ENCODE peak calls at places on chromosomes 6 and 20, in eight cellular contexts. One of them, this sample, is unnamed.

GRCh38 chr20:56440346-56441007 is 27.9 kb upstream of the RTF2 start:
- DNase-seq in progenitor cell of endocrine pancreas: no peak
- DNase-seq in HFF-Myc: no peak
- DNase-seq in Peyer's patch: peak
- DNase-seq in upper lobe of right lung: no peak
- DNase-seq in pancreas: no peak
- DNase-seq in adrenal gland: no peak
- DNase-seq in stimulated activated naive B cell treated with anti-CD40 and anti-IgM and Interleukin-4, amounts not matched to agents 10 μg/mL and 1 μg/mL and 100 μg/mL, for 72 hours: peak
- DNase-seq in this sample: peak

GRCh38 chr6:21098744-21099143 is 494.8 kb upstream of the SOX4 start:
- DNase-seq in progenitor cell of endocrine pancreas: no peak
- DNase-seq in HFF-Myc: no peak
- DNase-seq in Peyer's patch: no peak
- DNase-seq in upper lobe of right lung: no peak
- DNase-seq in pancreas: no peak
- DNase-seq in adrenal gland: no peak
- DNase-seq in stimulated activated naive B cell treated with anti-CD40 and anti-IgM and Interleukin-4, amounts not matched to agents 10 μg/mL and 1 μg/mL and 100 μg/mL, for 72 hours: no peak
- DNase-seq in this sample: no peak

GRCh38 chr6:77034161-77034560 is 429.1 kb downstream of the HTR1B start:
- DNase-seq in progenitor cell of endocrine pancreas: no peak
- DNase-seq in HFF-Myc: no peak
- DNase-seq in Peyer's patch: no peak
- DNase-seq in upper lobe of right lung: no peak
- DNase-seq in pancreas: no peak
- DNase-seq in adrenal gland: no peak
- DNase-seq in stimulated activated naive B cell treated with anti-CD40 and anti-IgM and Interleukin-4, amounts not matched to agents 10 μg/mL and 1 μg/mL and 100 μg/mL, for 72 hours: no peak
- DNase-seq in this sample: no peak

GRCh38 chr6:128070406-128070805 is 169.5 kb upstream of the THEMIS start:
- DNase-seq in progenitor cell of endocrine pancreas: no peak
- DNase-seq in HFF-Myc: no peak
- DNase-seq in Peyer's patch: no peak
- DNase-seq in upper lobe of right lung: no peak
- DNase-seq in pancreas: no peak
- DNase-seq in adrenal gland: no peak
- DNase-seq in stimulated activated naive B cell treated with anti-CD40 and anti-IgM and Interleukin-4, amounts not matched to agents 10 μg/mL and 1 μg/mL and 100 μg/mL, for 72 hours: no peak
- DNase-seq in this sample: no peak

GRCh38 chr20:37542281-37542680 is 14.6 kb upstream of the BLCAP start:
- DNase-seq in progenitor cell of endocrine pancreas: no peak
- DNase-seq in HFF-Myc: no peak
- DNase-seq in Peyer's patch: peak
- DNase-seq in upper lobe of right lung: no peak
- DNase-seq in pancreas: no peak
- DNase-seq in adrenal gland: no peak
- DNase-seq in stimulated activated naive B cell treated with anti-CD40 and anti-IgM and Interleukin-4, amounts not matched to agents 10 μg/mL and 1 μg/mL and 100 μg/mL, for 72 hours: no peak
- DNase-seq in this sample: no peak

GRCh38 chr6:44237813-44238433 is 9.0 kb upstream of the HSP90AB1 start:
- DNase-seq in progenitor cell of endocrine pancreas: peak
- DNase-seq in HFF-Myc: no peak
- DNase-seq in Peyer's patch: peak
- DNase-seq in upper lobe of right lung: peak
- DNase-seq in pancreas: peak
- DNase-seq in adrenal gland: peak
- DNase-seq in stimulated activated naive B cell treated with anti-CD40 and anti-IgM and Interleukin-4, amounts not matched to agents 10 μg/mL and 1 μg/mL and 100 μg/mL, for 72 hours: peak
- DNase-seq in this sample: peak

GRCh38 chr6:20564777-20565176 is 30.5 kb downstream of the CDKAL1 start:
- DNase-seq in progenitor cell of endocrine pancreas: no peak
- DNase-seq in HFF-Myc: no peak
- DNase-seq in Peyer's patch: no peak
- DNase-seq in upper lobe of right lung: no peak
- DNase-seq in pancreas: no peak
- DNase-seq in adrenal gland: no peak
- DNase-seq in stimulated activated naive B cell treated with anti-CD40 and anti-IgM and Interleukin-4, amounts not matched to agents 10 μg/mL and 1 μg/mL and 100 μg/mL, for 72 hours: no peak
- DNase-seq in this sample: no peak

GRCh38 chr6:149499066-149499465 is 14.3 kb upstream of the ZC3H12D start:
- DNase-seq in progenitor cell of endocrine pancreas: no peak
- DNase-seq in HFF-Myc: peak
- DNase-seq in Peyer's patch: no peak
- DNase-seq in upper lobe of right lung: no peak
- DNase-seq in pancreas: no peak
- DNase-seq in adrenal gland: no peak
- DNase-seq in stimulated activated naive B cell treated with anti-CD40 and anti-IgM and Interleukin-4, amounts not matched to agents 10 μg/mL and 1 μg/mL and 100 μg/mL, for 72 hours: no peak
- DNase-seq in this sample: no peak

GRCh38 chr20:8790442-8791074 is 278.3 kb upstream of the PLCB4 start:
- DNase-seq in progenitor cell of endocrine pancreas: peak
- DNase-seq in HFF-Myc: no peak
- DNase-seq in Peyer's patch: peak
- DNase-seq in upper lobe of right lung: no peak
- DNase-seq in pancreas: no peak
- DNase-seq in adrenal gland: no peak
- DNase-seq in stimulated activated naive B cell treated with anti-CD40 and anti-IgM and Interleukin-4, amounts not matched to agents 10 μg/mL and 1 μg/mL and 100 μg/mL, for 72 hours: peak
- DNase-seq in this sample: no peak

GRCh38 chr20:62470459-62470858 is 5.3 kb downstream of the GATA5 start:
- DNase-seq in progenitor cell of endocrine pancreas: no peak
- DNase-seq in HFF-Myc: no peak
- DNase-seq in Peyer's patch: no peak
- DNase-seq in upper lobe of right lung: no peak
- DNase-seq in pancreas: no peak
- DNase-seq in adrenal gland: no peak
- DNase-seq in stimulated activated naive B cell treated with anti-CD40 and anti-IgM and Interleukin-4, amounts not matched to agents 10 μg/mL and 1 μg/mL and 100 μg/mL, for 72 hours: no peak
- DNase-seq in this sample: no peak

GRCh38 chr6:4085329-4085695 is 6.4 kb upstream of the FAM217A start:
- DNase-seq in progenitor cell of endocrine pancreas: no peak
- DNase-seq in HFF-Myc: no peak
- DNase-seq in Peyer's patch: no peak
- DNase-seq in upper lobe of right lung: no peak
- DNase-seq in pancreas: no peak
- DNase-seq in adrenal gland: no peak
- DNase-seq in stimulated activated naive B cell treated with anti-CD40 and anti-IgM and Interleukin-4, amounts not matched to agents 10 μg/mL and 1 μg/mL and 100 μg/mL, for 72 hours: no peak
- DNase-seq in this sample: no peak

GRCh38 chr6:109491207-109491938 is 8.4 kb upstream of the ZBTB24 start:
- DNase-seq in progenitor cell of endocrine pancreas: no peak
- DNase-seq in HFF-Myc: no peak
- DNase-seq in Peyer's patch: no peak
- DNase-seq in upper lobe of right lung: no peak
- DNase-seq in pancreas: no peak
- DNase-seq in adrenal gland: no peak
- DNase-seq in stimulated activated naive B cell treated with anti-CD40 and anti-IgM and Interleukin-4, amounts not matched to agents 10 μg/mL and 1 μg/mL and 100 μg/mL, for 72 hours: no peak
- DNase-seq in this sample: peak

GRCh38 chr6:143726015-143726647 is 48.4 kb downstream of the PHACTR2 start:
- DNase-seq in progenitor cell of endocrine pancreas: no peak
- DNase-seq in HFF-Myc: no peak
- DNase-seq in Peyer's patch: no peak
- DNase-seq in upper lobe of right lung: no peak
- DNase-seq in pancreas: no peak
- DNase-seq in adrenal gland: no peak
- DNase-seq in stimulated activated naive B cell treated with anti-CD40 and anti-IgM and Interleukin-4, amounts not matched to agents 10 μg/mL and 1 μg/mL and 100 μg/mL, for 72 hours: no peak
- DNase-seq in this sample: no peak

GRCh38 chr6:147774856-147775255 is 266.4 kb downstream of the SAMD5 start:
- DNase-seq in progenitor cell of endocrine pancreas: no peak
- DNase-seq in HFF-Myc: no peak
- DNase-seq in Peyer's patch: no peak
- DNase-seq in upper lobe of right lung: no peak
- DNase-seq in pancreas: no peak
- DNase-seq in adrenal gland: no peak
- DNase-seq in stimulated activated naive B cell treated with anti-CD40 and anti-IgM and Interleukin-4, amounts not matched to agents 10 μg/mL and 1 μg/mL and 100 μg/mL, for 72 hours: no peak
- DNase-seq in this sample: no peak

GRCh38 chr6:84554069-84554468 is 210.3 kb downstream of the TBX18 start:
- DNase-seq in progenitor cell of endocrine pancreas: no peak
- DNase-seq in HFF-Myc: no peak
- DNase-seq in Peyer's patch: no peak
- DNase-seq in upper lobe of right lung: no peak
- DNase-seq in pancreas: no peak
- DNase-seq in adrenal gland: no peak
- DNase-seq in stimulated activated naive B cell treated with anti-CD40 and anti-IgM and Interleukin-4, amounts not matched to agents 10 μg/mL and 1 μg/mL and 100 μg/mL, for 72 hours: no peak
- DNase-seq in this sample: no peak

GRCh38 chr6:69180361-69181067 is 545.4 kb downstream of the ADGRB3 start:
- DNase-seq in progenitor cell of endocrine pancreas: no peak
- DNase-seq in HFF-Myc: no peak
- DNase-seq in Peyer's patch: no peak
- DNase-seq in upper lobe of right lung: no peak
- DNase-seq in pancreas: no peak
- DNase-seq in adrenal gland: no peak
- DNase-seq in stimulated activated naive B cell treated with anti-CD40 and anti-IgM and Interleukin-4, amounts not matched to agents 10 μg/mL and 1 μg/mL and 100 μg/mL, for 72 hours: no peak
- DNase-seq in this sample: no peak

GRCh38 chr6:50264995-50265571 is 215.4 kb upstream of the DEFB112 start:
- DNase-seq in progenitor cell of endocrine pancreas: no peak
- DNase-seq in HFF-Myc: no peak
- DNase-seq in Peyer's patch: no peak
- DNase-seq in upper lobe of right lung: no peak
- DNase-seq in pancreas: no peak
- DNase-seq in adrenal gland: peak
- DNase-seq in stimulated activated naive B cell treated with anti-CD40 and anti-IgM and Interleukin-4, amounts not matched to agents 10 μg/mL and 1 μg/mL and 100 μg/mL, for 72 hours: no peak
- DNase-seq in this sample: no peak

GRCh38 chr6:87197547-87197946 is 42.2 kb downstream of the ZNF292 start:
- DNase-seq in progenitor cell of endocrine pancreas: no peak
- DNase-seq in HFF-Myc: no peak
- DNase-seq in Peyer's patch: no peak
- DNase-seq in upper lobe of right lung: no peak
- DNase-seq in pancreas: no peak
- DNase-seq in adrenal gland: no peak
- DNase-seq in stimulated activated naive B cell treated with anti-CD40 and anti-IgM and Interleukin-4, amounts not matched to agents 10 μg/mL and 1 μg/mL and 100 μg/mL, for 72 hours: no peak
- DNase-seq in this sample: no peak

GRCh38 chr6:116397960-116398359 is 27.2 kb downstream of the DSE start:
- DNase-seq in progenitor cell of endocrine pancreas: no peak
- DNase-seq in HFF-Myc: no peak
- DNase-seq in Peyer's patch: no peak
- DNase-seq in upper lobe of right lung: no peak
- DNase-seq in pancreas: no peak
- DNase-seq in adrenal gland: no peak
- DNase-seq in stimulated activated naive B cell treated with anti-CD40 and anti-IgM and Interleukin-4, amounts not matched to agents 10 μg/mL and 1 μg/mL and 100 μg/mL, for 72 hours: no peak
- DNase-seq in this sample: no peak

GRCh38 chr20:51159303-51159702 is 136.4 kb upstream of the KCNG1 start:
- DNase-seq in progenitor cell of endocrine pancreas: no peak
- DNase-seq in HFF-Myc: no peak
- DNase-seq in Peyer's patch: no peak
- DNase-seq in upper lobe of right lung: no peak
- DNase-seq in pancreas: no peak
- DNase-seq in adrenal gland: no peak
- DNase-seq in stimulated activated naive B cell treated with anti-CD40 and anti-IgM and Interleukin-4, amounts not matched to agents 10 μg/mL and 1 μg/mL and 100 μg/mL, for 72 hours: no peak
- DNase-seq in this sample: no peak

GRCh38 chr20:15561707-15562106 is 1011.5 kb downstream of the KIF16B start:
- DNase-seq in progenitor cell of endocrine pancreas: no peak
- DNase-seq in HFF-Myc: no peak
- DNase-seq in Peyer's patch: no peak
- DNase-seq in upper lobe of right lung: no peak
- DNase-seq in pancreas: no peak
- DNase-seq in adrenal gland: no peak
- DNase-seq in stimulated activated naive B cell treated with anti-CD40 and anti-IgM and Interleukin-4, amounts not matched to agents 10 μg/mL and 1 μg/mL and 100 μg/mL, for 72 hours: no peak
- DNase-seq in this sample: no peak

GRCh38 chr6:36514554-36515456 is 32.5 kb downstream of the STK38 start:
- DNase-seq in progenitor cell of endocrine pancreas: no peak
- DNase-seq in HFF-Myc: no peak
- DNase-seq in Peyer's patch: peak
- DNase-seq in upper lobe of right lung: no peak
- DNase-seq in pancreas: no peak
- DNase-seq in adrenal gland: no peak
- DNase-seq in stimulated activated naive B cell treated with anti-CD40 and anti-IgM and Interleukin-4, amounts not matched to agents 10 μg/mL and 1 μg/mL and 100 μg/mL, for 72 hours: no peak
- DNase-seq in this sample: no peak

GRCh38 chr6:52020961-52021570 is 66.3 kb downstream of the PKHD1 start:
- DNase-seq in progenitor cell of endocrine pancreas: no peak
- DNase-seq in HFF-Myc: no peak
- DNase-seq in Peyer's patch: no peak
- DNase-seq in upper lobe of right lung: no peak
- DNase-seq in pancreas: no peak
- DNase-seq in adrenal gland: no peak
- DNase-seq in stimulated activated naive B cell treated with anti-CD40 and anti-IgM and Interleukin-4, amounts not matched to agents 10 μg/mL and 1 μg/mL and 100 μg/mL, for 72 hours: no peak
- DNase-seq in this sample: no peak

GRCh38 chr6:35215665-35216411 is 2.1 kb downstream of the SCUBE3 start:
- DNase-seq in progenitor cell of endocrine pancreas: no peak
- DNase-seq in HFF-Myc: no peak
- DNase-seq in Peyer's patch: no peak
- DNase-seq in upper lobe of right lung: no peak
- DNase-seq in pancreas: no peak
- DNase-seq in adrenal gland: no peak
- DNase-seq in stimulated activated naive B cell treated with anti-CD40 and anti-IgM and Interleukin-4, amounts not matched to agents 10 μg/mL and 1 μg/mL and 100 μg/mL, for 72 hours: no peak
- DNase-seq in this sample: no peak

GRCh38 chr20:49024220-49024619 is 21.9 kb upstream of the CSE1L start:
- DNase-seq in progenitor cell of endocrine pancreas: no peak
- DNase-seq in HFF-Myc: no peak
- DNase-seq in Peyer's patch: no peak
- DNase-seq in upper lobe of right lung: no peak
- DNase-seq in pancreas: no peak
- DNase-seq in adrenal gland: no peak
- DNase-seq in stimulated activated naive B cell treated with anti-CD40 and anti-IgM and Interleukin-4, amounts not matched to agents 10 μg/mL and 1 μg/mL and 100 μg/mL, for 72 hours: no peak
- DNase-seq in this sample: no peak

GRCh38 chr6:169490409-169490708 is 211.5 kb downstream of the WDR27 start:
- DNase-seq in progenitor cell of endocrine pancreas: no peak
- DNase-seq in HFF-Myc: no peak
- DNase-seq in Peyer's patch: no peak
- DNase-seq in upper lobe of right lung: no peak
- DNase-seq in pancreas: no peak
- DNase-seq in adrenal gland: no peak
- DNase-seq in stimulated activated naive B cell treated with anti-CD40 and anti-IgM and Interleukin-4, amounts not matched to agents 10 μg/mL and 1 μg/mL and 100 μg/mL, for 72 hours: no peak
- DNase-seq in this sample: no peak

GRCh38 chr20:21208999-21209398 is 83.1 kb downstream of the KIZ start:
- DNase-seq in progenitor cell of endocrine pancreas: no peak
- DNase-seq in HFF-Myc: no peak
- DNase-seq in Peyer's patch: no peak
- DNase-seq in upper lobe of right lung: no peak
- DNase-seq in pancreas: no peak
- DNase-seq in adrenal gland: no peak
- DNase-seq in stimulated activated naive B cell treated with anti-CD40 and anti-IgM and Interleukin-4, amounts not matched to agents 10 μg/mL and 1 μg/mL and 100 μg/mL, for 72 hours: no peak
- DNase-seq in this sample: no peak

GRCh38 chr6:169172435-169172834 is 81.2 kb downstream of the THBS2 start:
- DNase-seq in progenitor cell of endocrine pancreas: no peak
- DNase-seq in HFF-Myc: no peak
- DNase-seq in Peyer's patch: no peak
- DNase-seq in upper lobe of right lung: no peak
- DNase-seq in pancreas: no peak
- DNase-seq in adrenal gland: no peak
- DNase-seq in stimulated activated naive B cell treated with anti-CD40 and anti-IgM and Interleukin-4, amounts not matched to agents 10 μg/mL and 1 μg/mL and 100 μg/mL, for 72 hours: no peak
- DNase-seq in this sample: no peak

GRCh38 chr6:20811112-20811746 is 277.0 kb downstream of the CDKAL1 start:
- DNase-seq in progenitor cell of endocrine pancreas: no peak
- DNase-seq in HFF-Myc: peak
- DNase-seq in Peyer's patch: no peak
- DNase-seq in upper lobe of right lung: no peak
- DNase-seq in pancreas: no peak
- DNase-seq in adrenal gland: peak
- DNase-seq in stimulated activated naive B cell treated with anti-CD40 and anti-IgM and Interleukin-4, amounts not matched to agents 10 μg/mL and 1 μg/mL and 100 μg/mL, for 72 hours: no peak
- DNase-seq in this sample: no peak

GRCh38 chr6:131762984-131763383 is 44.8 kb upstream of the ENPP1 start:
- DNase-seq in progenitor cell of endocrine pancreas: no peak
- DNase-seq in HFF-Myc: no peak
- DNase-seq in Peyer's patch: no peak
- DNase-seq in upper lobe of right lung: no peak
- DNase-seq in pancreas: no peak
- DNase-seq in adrenal gland: no peak
- DNase-seq in stimulated activated naive B cell treated with anti-CD40 and anti-IgM and Interleukin-4, amounts not matched to agents 10 μg/mL and 1 μg/mL and 100 μg/mL, for 72 hours: no peak
- DNase-seq in this sample: no peak

GRCh38 chr20:64065973-64066341 is 3.0 kb downstream of the TCEA2 start:
- DNase-seq in progenitor cell of endocrine pancreas: no peak
- DNase-seq in HFF-Myc: peak
- DNase-seq in Peyer's patch: peak
- DNase-seq in upper lobe of right lung: no peak
- DNase-seq in pancreas: no peak
- DNase-seq in adrenal gland: no peak
- DNase-seq in stimulated activated naive B cell treated with anti-CD40 and anti-IgM and Interleukin-4, amounts not matched to agents 10 μg/mL and 1 μg/mL and 100 μg/mL, for 72 hours: peak
- DNase-seq in this sample: peak

GRCh38 chr6:31572041-31572911 is at the start of gene LTA:
- DNase-seq in progenitor cell of endocrine pancreas: no peak
- DNase-seq in HFF-Myc: no peak
- DNase-seq in Peyer's patch: peak
- DNase-seq in upper lobe of right lung: no peak
- DNase-seq in pancreas: no peak
- DNase-seq in adrenal gland: no peak
- DNase-seq in stimulated activated naive B cell treated with anti-CD40 and anti-IgM and Interleukin-4, amounts not matched to agents 10 μg/mL and 1 μg/mL and 100 μg/mL, for 72 hours: peak
- DNase-seq in this sample: peak

GRCh38 chr6:24919404-24919892 is 16.3 kb downstream of the RIPOR2 start:
- DNase-seq in progenitor cell of endocrine pancreas: no peak
- DNase-seq in HFF-Myc: no peak
- DNase-seq in Peyer's patch: no peak
- DNase-seq in upper lobe of right lung: no peak
- DNase-seq in pancreas: no peak
- DNase-seq in adrenal gland: no peak
- DNase-seq in stimulated activated naive B cell treated with anti-CD40 and anti-IgM and Interleukin-4, amounts not matched to agents 10 μg/mL and 1 μg/mL and 100 μg/mL, for 72 hours: no peak
- DNase-seq in this sample: no peak

GRCh38 chr6:31175961-31176360 is 5.5 kb upstream of the POU5F1 start:
- DNase-seq in progenitor cell of endocrine pancreas: no peak
- DNase-seq in HFF-Myc: no peak
- DNase-seq in Peyer's patch: no peak
- DNase-seq in upper lobe of right lung: no peak
- DNase-seq in pancreas: no peak
- DNase-seq in adrenal gland: no peak
- DNase-seq in stimulated activated naive B cell treated with anti-CD40 and anti-IgM and Interleukin-4, amounts not matched to agents 10 μg/mL and 1 μg/mL and 100 μg/mL, for 72 hours: no peak
- DNase-seq in this sample: no peak